ENCODE peak calls at places on chromosomes 12 and 14, in ten cellular contexts. P is AG08395; W is naive thymus-derived CD8-positive, alpha-beta T cell; A is stimulated activated CD8-positive, alpha-beta memory T cell treated with anti-CD3 and anti-CD28 coated beads, Interleukin-7, amount 100 ng/mL, for 24 hours; U is RWPE2; Y is skeletal muscle cell; S is endothelial cell; K is AG04450; R is T follicular helper cell; I is LoVo. Z is an unnamed sample.

GRCh38 chr12:117012189-117012805 is 86.9 kb downstream of the TESC start:
- DNase-seq in P (peak), W (no peak), A (no peak), U (no peak), Y (peak), S (no peak), K (no peak), R (no peak), I (no peak), Z (no peak)

GRCh38 chr14:80055912-80056801 is 155.1 kb downstream of the DIO2 start:
- DNase-seq in P (peak), W (no peak), A (no peak), U (no peak), Y (no peak), S (peak), K (peak), R (no peak), I (peak), Z (peak)

GRCh38 chr14:72736348-72736747 is 157.6 kb downstream of the DPF3 start:
- DNase-seq in P (peak), W (no peak), A (no peak), U (no peak), Y (no peak), S (no peak), K (peak), R (no peak), I (no peak), Z (no peak)

GRCh38 chr14:24367506-24368214 is at the start of gene NFATC4:
- DNase-seq in P (peak), W (no peak), A (no peak), U (no peak), Y (peak), S (peak), K (peak), R (no peak), I (no peak), Z (peak)

GRCh38 chr12:14850929-14851663 is 7.8 kb upstream of the ART4 start:
- DNase-seq in P (no peak), W (no peak), A (no peak), U (no peak), Y (no peak), S (no peak), K (no peak), R (no peak), I (no peak), Z (no peak)

GRCh38 chr14:77882098-77882497 is 82.2 kb downstream of the ADCK1 start:
- DNase-seq in P (peak), W (no peak), A (no peak), U (no peak), Y (no peak), S (no peak), K (no peak), R (no peak), I (no peak), Z (no peak)

GRCh38 chr14:33846100-33846824 is 104.6 kb downstream of the EGLN3 start:
- DNase-seq in P (no peak), W (no peak), A (no peak), U (no peak), Y (no peak), S (no peak), K (no peak), R (no peak), I (no peak), Z (no peak)

GRCh38 chr14:37992489-37992888 is 215.2 kb upstream of the SSTR1 start:
- DNase-seq in P (no peak), W (no peak), A (no peak), U (no peak), Y (no peak), S (no peak), K (no peak), R (no peak), I (no peak), Z (no peak)

GRCh38 chr14:39474416-39474911 is 42.2 kb upstream of the FBXO33 start:
- DNase-seq in P (no peak), W (no peak), A (no peak), U (no peak), Y (no peak), S (no peak), K (no peak), R (no peak), I (no peak), Z (no peak)

Z was measured in breast epithelium.